ENCODE peak calls at places on chromosome 3, in ten cellular contexts. U is ascending aorta; T is HS-27A; D is endothelial cell; N is dorsolateral prefrontal cortex; S is NT2/D1; X is M059J; F is astrocyte of the spinal cord; I is GM23338; O is activated T-helper 1 cell treated with anti-CD3 and anti-CD28 coated beads, Interleukin-12 subunit alpha, Interleukin-12 subunit beta, Interleukin-2, Interleukin-4 antibody, amounts not matched to agents 30 ng/mL and 10 ng/mL and 1 ng/mL, durations not matched to agents 14 hours and 24 hours and 36 hours. Y is an unnamed sample.

GRCh38 chr3:166713787-166714186 is 666.3 kb downstream of the ZBBX start:
- DNase-seq in T (no peak), S (no peak), O (no peak), F (no peak), U (no peak), D (no peak), I (no peak), N (no peak), X (no peak), Y (no peak)

GRCh38 chr3:193915613-193916012 is 220.3 kb upstream of the HES1 start:
- DNase-seq in O (no peak), N (no peak), D (no peak), U (no peak), S (no peak), F (no peak), I (no peak), T (no peak), X (no peak), Y (no peak)

GRCh38 chr3:79618883-79619282 is 148.9 kb downstream of the ROBO1 start:
- DNase-seq in S (no peak), D (no peak), F (no peak), U (no peak), T (no peak), N (no peak), I (peak), O (no peak), X (peak), Y (no peak)

GRCh38 chr3:136836511-136837156 is 17.7 kb downstream of the SLC35G2 start:
- DNase-seq in U (no peak), T (no peak), S (no peak), D (no peak), I (no peak), X (no peak), N (no peak), F (peak), O (no peak), Y (no peak)

GRCh38 chr3:157100997-157101396 is 59.0 kb downstream of the CCNL1 start:
- DNase-seq in D (no peak), S (no peak), U (no peak), O (no peak), I (no peak), N (no peak), T (no peak), X (no peak), F (no peak), Y (no peak)

GRCh38 chr3:27963519-27963918 is 241.4 kb upstream of the EOMES start:
- DNase-seq in S (no peak), I (no peak), F (no peak), U (no peak), N (no peak), X (no peak), T (no peak), D (no peak), O (no peak), Y (no peak)

GRCh38 chr3:101518421-101518871 is 5.4 kb upstream of the SENP7 start:
- DNase-seq in O (peak), F (no peak), N (no peak), X (peak), S (no peak), T (no peak), D (no peak), I (no peak), U (no peak), Y (no peak)

GRCh38 chr3:169454823-169455222 is 208.7 kb downstream of the MECOM start:
- DNase-seq in I (no peak), D (no peak), F (no peak), T (peak), S (no peak), O (no peak), X (peak), N (no peak), U (no peak), Y (no peak)

GRCh38 chr3:104987859-104988258 is 378.9 kb upstream of the ALCAM start:
- DNase-seq in X (no peak), T (no peak), I (peak), S (no peak), F (no peak), D (no peak), O (no peak), N (no peak), U (no peak), Y (no peak)

GRCh38 chr3:25533365-25533764 is 105.3 kb downstream of the RARB start:
- DNase-seq in X (no peak), S (no peak), N (no peak), T (no peak), I (no peak), F (no peak), O (no peak), D (no peak), U (no peak), Y (no peak)

GRCh38 chr3:44476181-44476599 is 1.3 kb downstream of the ZNF445 start:
- DNase-seq in N (no peak), D (no peak), T (no peak), O (no peak), X (peak), F (peak), I (no peak), S (no peak), U (no peak), Y (no peak)

GRCh38 chr3:193665370-193665989 is 72.5 kb downstream of the OPA1 start:
- DNase-seq in F (peak), S (no peak), N (no peak), O (no peak), U (no peak), I (peak), T (no peak), X (peak), D (no peak), Y (no peak)

GRCh38 chr3:128698211-128699011 is 27.6 kb upstream of the RAB7A start:
- DNase-seq in X (peak), N (no peak), F (peak), U (no peak), O (no peak), T (no peak), I (peak), S (no peak), D (peak), Y (peak)

GRCh38 chr3:107988464-107989156 is 102.2 kb downstream of the CD47 start:
- DNase-seq in U (peak), N (no peak), T (no peak), O (no peak), S (no peak), F (peak), D (no peak), X (peak), I (no peak), Y (no peak)

GRCh38 chr3:41649129-41649739 is 312.7 kb downstream of the ULK4 start:
- DNase-seq in S (no peak), F (no peak), T (no peak), U (no peak), D (no peak), I (no peak), X (no peak), N (no peak), O (no peak), Y (no peak)

GRCh38 chr3:128753715-128754114 is 27.7 kb downstream of the RAB7A start:
- DNase-seq in D (no peak), T (no peak), O (no peak), N (no peak), I (no peak), F (no peak), U (no peak), X (no peak), S (no peak), Y (no peak)

GRCh38 chr3:14177580-14178246 is 688 bp downstream of the XPC start:
- DNase-seq in I (no peak), O (no peak), X (no peak), N (peak), F (peak), S (no peak), U (no peak), T (no peak), D (no peak), Y (no peak)

GRCh38 chr3:53773330-53773583 is 73.0 kb downstream of the CHDH start:
- DNase-seq in T (no peak), F (no peak), O (no peak), I (no peak), D (no peak), X (no peak), U (no peak), S (no peak), N (no peak), Y (no peak)

GRCh38 chr3:122825460-122825859 is 30.6 kb downstream of the SLC49A4 start:
- DNase-seq in F (no peak), N (no peak), D (no peak), X (no peak), S (no peak), I (no peak), U (no peak), O (no peak), T (no peak), Y (no peak)